ENCODE peak calls at places on chromosomes 6 and 20, in nine cellular contexts. Q, M, G, U, O, C, P, Y and X are unnamed samples.

GRCh38 chr6:7324520-7324919 is 11.5 kb upstream of the SSR1 start:
- DNase-seq in Q (no peak), M (peak; percentile 23), G (no peak), U (no peak), O (no peak), C (no peak), P (no peak), Y (no peak), X (no peak)

GRCh38 chr6:158086706-158087518 is 81.2 kb downstream of the SERAC1 start:
- DNase-seq in Q (no peak), M (peak; percentile 55), G (no peak), U (no peak), O (no peak), C (no peak), P (no peak), Y (no peak), X (no peak)

GRCh38 chr6:2891768-2892170 is 11.3 kb downstream of the SERPINB9 start:
- DNase-seq in Q (no peak), M (no peak), G (no peak), U (no peak), O (no peak), C (no peak), P (no peak), Y (no peak), X (no peak)

GRCh38 chr6:112296122-112296521 is 41.8 kb upstream of the LAMA4 start:
- DNase-seq in Q (peak; percentile 59), M (no peak), G (peak; percentile 71), U (no peak), O (no peak), C (peak; percentile 10), P (peak; percentile 31), Y (no peak), X (peak; percentile 84)

GRCh38 chr6:152981989-152982767 is 663 bp downstream of the FBXO5 start:
- DNase-seq in Q (no peak), M (no peak), G (no peak), U (no peak), O (no peak), C (no peak), P (no peak), Y (no peak), X (no peak)

GRCh38 chr20:57342829-57343228 is 8.2 kb upstream of the RAE1 start:
- DNase-seq in Q (peak; percentile 19), M (no peak), G (peak; percentile 15), U (no peak), O (no peak), C (no peak), P (no peak), Y (no peak), X (no peak)

GRCh38 chr6:148239777-148240462 is 102.7 kb upstream of the SASH1 start:
- DNase-seq in Q (peak; percentile 30), M (no peak), G (peak; percentile 47), U (no peak), O (no peak), C (no peak), P (no peak), Y (no peak), X (peak; percentile 14)

GRCh38 chr6:11103065-11103464 is 8.5 kb downstream of the ERVFRD-1 start:
- DNase-seq in Q (no peak), M (no peak), G (no peak), U (no peak), O (no peak), C (no peak), P (no peak), Y (no peak), X (no peak)

GRCh38 chr6:75135447-75135846 is 70.4 kb downstream of the COL12A1 start:
- DNase-seq in Q (no peak), M (no peak), G (peak; percentile 92), U (no peak), O (no peak), C (no peak), P (no peak), Y (no peak), X (no peak)

GRCh38 chr6:130671119-130672104 is 155.8 kb upstream of the SMLR1 start:
- DNase-seq in Q (peak; percentile 56), M (no peak), G (peak; percentile 4), U (no peak), O (no peak), C (no peak), P (no peak), Y (no peak), X (no peak)

GRCh38 chr6:161943561-161943960 is 669.7 kb upstream of the AGPAT4 start:
- DNase-seq in Q (no peak), M (no peak), G (no peak), U (no peak), O (no peak), C (no peak), P (no peak), Y (no peak), X (no peak)

GRCh38 chr6:166929534-166930189 is 26.7 kb downstream of the RNASET2 start:
- DNase-seq in Q (no peak), M (no peak), G (no peak), U (no peak), O (no peak), C (no peak), P (no peak), Y (no peak), X (no peak)

GRCh38 chr6:148367418-148368024 is 24.9 kb downstream of the SASH1 start:
- DNase-seq in Q (peak; percentile 97), M (peak; percentile 30), G (peak; percentile 60), U (no peak), O (no peak), C (no peak), P (no peak), Y (no peak), X (no peak)

GRCh38 chr6:43669922-43670622 is 17.5 kb downstream of the MRPS18A start:
- DNase-seq in Q (peak; percentile 35), M (no peak), G (no peak), U (no peak), O (no peak), C (no peak), P (no peak), Y (no peak), X (no peak)